ENCODE peak calls at places on chromosomes 7 and 10, in seven cellular contexts. E is neural progenitor cell, K is colonic mucosa, A is AG09319, B is astrocyte of the cerebellum, C is heart right ventricle, V is Peyer's patch. Q is an unnamed sample.

GRCh38 chr10:96719850-96720421 is 378 bp downstream of the PIK3AP1 start:
- DNase-seq in K (peak), B (no peak), A (no peak), V (peak), E (peak), C (peak), Q (no peak)

GRCh38 chr7:73366127-73366526 is 38.2 kb downstream of the FKBP6 start:
- DNase-seq in A (no peak), K (no peak), B (no peak), V (no peak), E (no peak), C (no peak), Q (no peak)

GRCh38 chr7:50596484-50596883 is 31.3 kb upstream of the DDC start:
- DNase-seq in V (no peak), E (no peak), A (no peak), C (no peak), K (no peak), B (no peak), Q (no peak)

GRCh38 chr7:977326-978048 is 2.1 kb upstream of the COX19 start:
- DNase-seq in E (peak), A (no peak), B (no peak), K (peak), V (peak), C (no peak), Q (no peak)

GRCh38 chr10:70492786-70493659 is 14.5 kb downstream of the PALD1 start:
- DNase-seq in B (peak), C (no peak), V (peak), E (no peak), A (no peak), K (no peak), Q (no peak)

GRCh38 chr10:27153855-27154198 is 357 bp downstream of the YME1L1 start:
- DNase-seq in E (peak), K (no peak), A (no peak), C (no peak), V (no peak), B (no peak), Q (no peak)

GRCh38 chr10:89213191-89213808 is 6.2 kb upstream of the CH25H start:
- DNase-seq in A (no peak), B (peak), K (no peak), C (no peak), E (peak), V (no peak), Q (no peak)

GRCh38 chr10:62388328-62388727 is 14.2 kb downstream of the ZNF365 start:
- DNase-seq in C (no peak), V (no peak), K (no peak), A (no peak), E (no peak), B (no peak), Q (no peak)

GRCh38 chr7:54339074-54339473 is 203.1 kb upstream of the VSTM2A start:
- DNase-seq in V (no peak), K (no peak), A (no peak), E (no peak), B (peak), C (no peak), Q (no peak)

GRCh38 chr7:496528-497295 is 22.9 kb downstream of the PDGFA start:
- DNase-seq in V (no peak), K (no peak), B (no peak), E (no peak), A (no peak), C (peak), Q (no peak)

GRCh38 chr10:81915517-81915916 is 40.5 kb downstream of the NRG3 start:
- DNase-seq in K (no peak), E (peak), B (no peak), V (no peak), C (no peak), A (no peak), Q (no peak)

GRCh38 chr7:2735744-2736143 is 47.7 kb downstream of the AMZ1 start:
- DNase-seq in K (no peak), V (peak), C (no peak), E (no peak), B (no peak), A (no peak), Q (no peak)

GRCh38 chr7:25002826-25003225 is 22.8 kb upstream of the OSBPL3 start:
- DNase-seq in K (no peak), B (no peak), C (no peak), V (no peak), E (no peak), A (no peak), Q (no peak)

GRCh38 chr10:69057261-69057950 is 30.5 kb upstream of the SRGN start:
- DNase-seq in C (peak), V (peak), E (no peak), K (no peak), A (no peak), B (no peak), Q (no peak)

GRCh38 chr10:70759769-70760168 is 25.4 kb downstream of the TBATA start:
- DNase-seq in C (no peak), E (no peak), K (no peak), V (no peak), B (no peak), A (no peak), Q (no peak)

GRCh38 chr10:4249841-4250496 is 465.0 kb upstream of the KLF6 start:
- DNase-seq in V (no peak), C (no peak), K (no peak), E (no peak), A (no peak), B (no peak), Q (no peak)

GRCh38 chr7:51269321-51269720 is 47.3 kb downstream of the COBL start:
- DNase-seq in E (no peak), V (no peak), A (no peak), B (no peak), C (no peak), K (no peak), Q (no peak)

GRCh38 chr10:131316321-131317075 is 5.0 kb upstream of the TCERG1L start:
- DNase-seq in A (no peak), C (no peak), V (no peak), E (no peak), B (no peak), K (no peak), Q (no peak)

GRCh38 chr7:32390210-32390609 is 100.0 kb downstream of the LSM5 start:
- DNase-seq in K (no peak), V (no peak), B (no peak), E (no peak), A (no peak), C (no peak), Q (no peak)

GRCh38 chr7:148093375-148094166 is 497.0 kb upstream of the C7orf33 start:
- DNase-seq in V (no peak), E (no peak), B (no peak), C (no peak), K (no peak), A (no peak), Q (no peak)

GRCh38 chr7:103866919-103867318 is 122.5 kb downstream of the RELN start:
- DNase-seq in C (no peak), K (no peak), A (no peak), E (no peak), B (no peak), V (no peak), Q (no peak)

GRCh38 chr7:120184866-120185265 is 88.1 kb upstream of the KCND2 start:
- DNase-seq in V (no peak), K (no peak), B (no peak), A (no peak), C (no peak), E (no peak), Q (no peak)

GRCh38 chr10:62085404-62085803 is 183.2 kb downstream of the RTKN2 start:
- DNase-seq in C (no peak), B (no peak), V (no peak), E (no peak), A (no peak), K (no peak), Q (no peak)

GRCh38 chr10:98039690-98040381 is 9.4 kb upstream of the CRTAC1 start:
- DNase-seq in E (no peak), V (no peak), B (no peak), A (no peak), C (no peak), K (no peak), Q (no peak)

GRCh38 chr10:60960913-60961312 is 16.9 kb upstream of the RHOBTB1 start:
- DNase-seq in E (no peak), K (no peak), B (no peak), A (no peak), C (no peak), V (no peak), Q (no peak)

GRCh38 chr10:98088186-98088971 is 46.1 kb upstream of the R3HCC1L start:
- DNase-seq in B (no peak), A (no peak), K (no peak), E (no peak), C (peak), V (no peak), Q (no peak)

GRCh38 chr10:131047501-131047900 is 264.0 kb downstream of the TCERG1L start:
- DNase-seq in A (no peak), B (no peak), K (no peak), E (no peak), C (no peak), V (no peak), Q (no peak)

GRCh38 chr10:71864861-71865473 is 13.9 kb upstream of the PSAP start:
- DNase-seq in B (no peak), K (no peak), V (no peak), E (no peak), C (no peak), A (no peak), Q (no peak)

GRCh38 chr10:131981429-131982184 is at the start of gene BNIP3:
- DNase-seq in V (peak), C (peak), K (peak), E (peak), A (peak), B (peak), Q (peak)

GRCh38 chr7:44748948-44749731 is 493 bp downstream of the ZMIZ2 start:
- DNase-seq in C (no peak), K (no peak), A (no peak), V (peak), B (no peak), E (peak), Q (no peak)

GRCh38 chr10:133165556-133166503 is 5.8 kb downstream of the KNDC1 start:
- DNase-seq in K (no peak), V (peak), B (no peak), A (no peak), C (no peak), E (no peak), Q (no peak)

GRCh38 chr10:125823663-125824251 is 411 bp downstream of the BCCIP start:
- DNase-seq in V (no peak), C (no peak), B (no peak), E (peak), K (peak), A (no peak), Q (no peak)

GRCh38 chr7:101140339-101140699 is 13.4 kb downstream of the SERPINE1 start:
- DNase-seq in E (no peak), A (no peak), B (no peak), V (no peak), K (no peak), C (no peak), Q (no peak)

GRCh38 chr10:132231656-132232552 is 45.2 kb downstream of the DPYSL4 start:
- DNase-seq in E (no peak), V (peak), K (no peak), B (no peak), A (no peak), C (peak), Q (no peak)

GRCh38 chr7:102434039-102434481 is 685 bp downstream of the ORAI2 start:
- DNase-seq in C (no peak), K (no peak), V (no peak), E (no peak), B (no peak), A (no peak), Q (no peak)

GRCh38 chr7:69765879-69766278 is 167.6 kb downstream of the AUTS2 start:
- DNase-seq in V (no peak), E (no peak), B (no peak), C (no peak), A (no peak), K (no peak), Q (no peak)

GRCh38 chr10:34584164-34584563 is 230.9 kb downstream of the PARD3 start:
- DNase-seq in K (no peak), A (peak), V (no peak), C (no peak), B (peak), E (no peak), Q (no peak)

GRCh38 chr7:139543801-139544603 is 20.5 kb downstream of the CLEC2L start:
- DNase-seq in A (no peak), V (no peak), C (no peak), E (peak), K (no peak), B (no peak), Q (no peak)

GRCh38 chr7:119228482-119228881 is 1004.0 kb downstream of the ANKRD7 start:
- DNase-seq in C (no peak), A (no peak), K (no peak), V (no peak), E (no peak), B (no peak), Q (no peak)

GRCh38 chr10:51074238-51075028 is at the start of gene PRKG1:
- DNase-seq in A (peak), C (peak), K (peak), B (peak), E (peak), V (peak), Q (peak)

DNA sequence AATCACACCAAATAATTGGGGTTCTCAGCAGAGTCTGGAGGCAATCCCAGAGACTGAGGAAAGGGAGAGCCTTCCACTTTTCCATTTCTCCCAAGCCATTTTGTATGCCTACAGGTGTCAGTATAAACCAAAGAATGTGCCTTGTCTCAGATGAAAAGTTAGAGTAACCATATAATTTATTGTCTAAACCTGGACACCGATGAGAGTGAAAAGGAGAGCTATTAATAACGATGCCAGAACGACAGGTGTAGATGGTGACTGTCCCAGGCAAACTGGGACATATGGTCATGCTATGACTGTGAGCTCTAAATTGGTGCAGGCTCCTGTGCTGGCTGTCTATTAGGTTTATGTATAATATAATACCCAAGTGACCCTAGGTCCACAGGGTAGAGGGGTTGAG is 219.6 kb downstream of the ARHGAP12 start:
- DNase-seq in V (no peak), B (no peak), K (no peak), E (no peak), C (no peak), A (no peak), Q (no peak)
- TF ChIP-seq CTCF in V (no peak), B (no peak), K (no peak), E (peak), C (peak), A (peak), Q (peak)

DNA sequence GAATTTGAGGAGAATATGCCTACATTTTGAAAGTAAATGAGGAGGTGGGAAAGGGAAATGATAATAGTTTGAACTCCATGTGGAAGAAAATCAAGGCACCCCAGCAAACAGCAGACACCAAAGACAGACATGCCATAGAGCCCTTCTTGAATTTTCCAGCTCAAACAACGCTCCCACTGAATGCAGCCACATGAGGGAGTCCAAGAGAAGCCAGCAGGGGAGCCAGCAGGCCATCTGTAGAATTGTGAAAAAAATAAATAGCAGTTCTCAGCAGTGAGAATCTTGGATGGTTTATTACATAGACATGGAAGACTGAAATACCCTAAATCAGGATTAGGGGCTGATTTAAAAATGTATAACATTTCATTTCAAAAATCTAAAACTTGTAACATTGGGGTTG is 1567.3 kb upstream of the LRRTM3 start:
- DNase-seq in E (peak), B (no peak), V (no peak), C (no peak), K (no peak), A (no peak), Q (no peak)
- TF ChIP-seq CTCF in E (peak), B (peak), V (no peak), C (peak), K (no peak), A (no peak), Q (peak)

DNA sequence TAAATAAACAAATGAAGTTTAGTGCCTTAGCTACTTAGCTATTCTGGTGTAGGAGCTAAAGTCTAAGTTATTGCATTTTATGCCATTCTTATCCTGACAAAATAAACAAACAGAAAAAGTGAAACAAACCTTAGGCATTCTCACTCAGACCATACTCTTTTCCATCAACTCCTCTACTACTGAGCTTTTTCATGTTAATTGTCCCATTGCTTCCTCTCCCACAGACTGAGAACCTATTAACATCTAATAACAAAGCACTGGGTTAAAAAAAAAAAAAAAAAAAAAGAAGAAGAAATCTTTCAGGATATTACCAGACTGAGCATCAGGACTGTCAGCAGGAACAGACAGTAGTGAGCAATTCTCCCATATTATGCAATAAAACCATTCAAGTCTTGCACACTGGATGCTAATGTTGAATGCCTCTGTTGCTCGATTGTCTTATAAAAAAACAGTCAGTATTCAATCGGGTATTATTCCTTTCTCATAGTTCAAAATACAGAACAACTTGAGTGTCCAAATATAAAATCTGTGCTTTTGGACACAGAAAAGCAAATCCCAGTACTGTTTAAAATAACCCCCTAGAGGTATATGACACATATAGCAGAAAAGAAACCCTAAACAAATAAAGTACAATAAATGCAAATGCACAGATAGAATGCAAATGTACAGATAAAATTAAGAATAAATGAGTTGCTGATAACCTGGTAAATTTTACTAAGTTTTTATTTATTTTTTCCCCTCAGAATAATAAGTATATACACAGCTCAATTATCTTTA is 531.4 kb upstream of the LRRTM3 start:
- DNase-seq in V (no peak), B (no peak), C (no peak), E (no peak), K (no peak), A (no peak), Q (no peak)
- TF ChIP-seq CTCF in V (no peak), B (no peak), C (no peak), E (no peak), K (no peak), A (no peak), Q (no peak)

DNA sequence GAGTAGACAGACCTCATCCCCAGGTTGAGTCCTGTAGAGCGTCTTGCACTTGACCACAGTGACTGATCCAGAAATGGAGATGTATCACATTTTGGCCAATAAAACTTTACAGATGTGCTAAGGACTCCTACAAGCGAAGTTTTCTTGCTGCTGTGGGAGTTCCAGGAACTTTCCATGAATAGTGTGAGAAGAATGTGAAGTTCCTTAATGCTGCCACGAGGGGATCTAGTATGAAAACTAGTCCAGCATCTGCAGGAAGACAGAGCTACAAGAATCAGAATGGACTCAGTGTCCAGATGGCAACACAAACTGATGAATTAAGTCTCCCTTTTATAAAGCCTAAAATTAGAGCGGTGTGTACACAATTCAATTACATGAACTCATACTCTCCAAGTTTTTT is 14.8 kb upstream of the LSM8 start:
- DNase-seq in E (no peak), C (no peak), V (no peak), K (no peak), A (no peak), B (no peak), Q (no peak)
- TF ChIP-seq CTCF in E (no peak), C (no peak), V (no peak), K (no peak), A (peak), B (peak), Q (no peak)

DNA sequence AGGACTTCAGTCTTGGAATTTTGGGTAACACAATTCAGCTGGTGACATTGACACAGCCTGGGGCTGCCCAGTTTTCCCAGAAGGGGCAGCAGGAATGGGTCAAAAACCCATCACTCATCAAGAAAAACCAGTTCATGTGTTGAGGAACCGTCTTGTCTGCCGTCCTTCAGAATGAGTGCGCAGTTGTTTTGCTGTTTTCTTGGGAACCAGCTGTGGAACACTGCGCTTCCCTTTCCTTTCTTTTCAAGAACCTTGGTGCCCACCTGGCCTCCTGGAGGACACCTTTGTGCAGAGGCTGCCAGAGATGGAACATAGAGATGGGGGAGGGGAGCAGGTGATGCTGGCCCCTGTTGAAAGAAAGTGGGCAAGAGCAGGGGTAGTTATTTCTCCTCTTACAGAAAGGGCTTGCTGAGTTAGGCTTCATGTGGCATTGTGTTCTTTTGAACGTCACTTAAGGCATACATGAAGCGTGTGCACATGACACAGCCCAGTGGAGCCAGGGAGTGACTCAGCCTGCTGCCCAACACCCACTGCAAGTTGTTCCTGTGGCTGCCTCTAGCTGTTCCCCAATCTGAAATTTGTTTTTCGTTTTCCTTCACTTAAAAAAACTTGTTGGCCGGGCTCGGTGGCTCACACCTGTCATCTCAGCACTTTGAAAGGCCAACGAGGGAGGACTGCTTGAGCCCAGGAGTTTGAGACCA is 87.4 kb upstream of the TNS3 start:
- DNase-seq in V (peak), K (peak), C (peak), A (peak), E (no peak), B (peak), Q (no peak)
- TF ChIP-seq CTCF in V (no peak), K (no peak), C (no peak), A (no peak), E (no peak), B (no peak), Q (no peak)

Q was measured in D721Med.